ENCODE peak calls at places on chromosomes 4 and X, in five cellular contexts. T, Q, X, R and B are unnamed samples.

GRCh38 chrX:48574270-48575266 is at the start of gene RBM3:
- DNase-seq in T (peak), X (peak), Q (peak), R (peak), B (peak)

GRCh38 chrX:29143756-29144155 is 556.5 kb downstream of the IL1RAPL1 start:
- DNase-seq in Q (no peak), T (no peak), R (no peak), X (no peak), B (no peak)

GRCh38 chr4:175282407-175282806 is 364.2 kb downstream of the ADAM29 start:
- DNase-seq in R (no peak), X (no peak), Q (no peak), T (no peak), B (no peak)

GRCh38 chr4:129429566-129430339 is 333.8 kb downstream of the C4orf33 start:
- DNase-seq in T (no peak), R (no peak), Q (no peak), X (no peak), B (no peak)

GRCh38 chrX:138925330-138925729 is 213.8 kb upstream of the FGF13 start:
- DNase-seq in Q (no peak), R (peak), X (no peak), T (no peak), B (no peak)

GRCh38 chrX:56728321-56728720 is 722 bp upstream of the NBDY start:
- DNase-seq in R (no peak), X (no peak), T (no peak), Q (no peak), B (no peak)

GRCh38 chrX:124001581-124001980 is 40.1 kb downstream of the STAG2 start:
- DNase-seq in X (no peak), Q (no peak), R (no peak), T (no peak), B (no peak)

GRCh38 chr4:1535926-1536578 is 129.8 kb upstream of the NKX1-1 start:
- DNase-seq in X (no peak), T (no peak), Q (no peak), R (no peak), B (no peak)

GRCh38 chr4:67624939-67625338 is 66.4 kb downstream of the STAP1 start:
- DNase-seq in R (no peak), X (no peak), T (no peak), Q (no peak), B (no peak)

GRCh38 chr4:147480891-147481576 is at the start of gene EDNRA:
- DNase-seq in R (no peak), X (no peak), T (no peak), Q (no peak), B (no peak)

GRCh38 chrX:9351112-9351511 is 113.7 kb upstream of the TBL1X start:
- DNase-seq in T (no peak), X (no peak), R (no peak), Q (no peak), B (no peak)

GRCh38 chrX:149570668-149571067 is 16.6 kb downstream of the MAGEA9B start:
- DNase-seq in X (no peak), R (no peak), T (no peak), Q (no peak), B (no peak)

GRCh38 chr4:77113069-77113468 is 37.3 kb upstream of the CCNI start:
- DNase-seq in Q (no peak), R (no peak), X (no peak), T (no peak), B (no peak)

GRCh38 chr4:36243355-36244256 is 708 bp downstream of the ARAP2 start:
- DNase-seq in T (peak), Q (no peak), R (peak), X (peak), B (peak)

GRCh38 chr4:61309616-61310015 is 109.5 kb downstream of the ADGRL3 start:
- DNase-seq in R (no peak), X (no peak), Q (no peak), T (no peak), B (no peak)

GRCh38 chr4:158170691-158171455 is 2.0 kb downstream of the GASK1B start:
- DNase-seq in T (no peak), X (no peak), Q (no peak), R (no peak), B (no peak)

GRCh38 chrX:112687189-112687691 is 7.5 kb upstream of the LHFPL1 start:
- DNase-seq in T (no peak), X (no peak), Q (no peak), R (no peak), B (no peak)

GRCh38 chr4:150242820-150243458 is 164.7 kb downstream of the DCLK2 start:
- DNase-seq in Q (no peak), T (no peak), X (no peak), R (no peak), B (no peak)

GRCh38 chr4:136725286-136726081 is 806.8 kb downstream of the PCDH18 start:
- DNase-seq in Q (no peak), R (no peak), T (no peak), X (no peak), B (no peak)

GRCh38 chr4:116055857-116056827 is 942.7 kb upstream of the NDST4 start:
- DNase-seq in R (no peak), X (no peak), T (no peak), Q (no peak), B (no peak)

GRCh38 chr4:105712766-105713165 is 4.2 kb downstream of the GSTCD start:
- DNase-seq in Q (no peak), T (no peak), R (no peak), X (no peak), B (no peak)

GRCh38 chr4:102665527-102665926 is 95.2 kb downstream of the MANBA start:
- DNase-seq in R (no peak), Q (no peak), T (no peak), X (no peak), B (no peak)

GRCh38 chr4:47968847-47969246 is 47.6 kb downstream of the CNGA1 start:
- DNase-seq in Q (no peak), R (no peak), T (no peak), X (no peak), B (no peak)

GRCh38 chrX:17403231-17403691 is 28.3 kb downstream of the NHS start:
- DNase-seq in T (no peak), X (no peak), R (no peak), Q (no peak), B (no peak)

GRCh38 chr4:55367084-55367722 is 21.2 kb downstream of the SRD5A3 start:
- DNase-seq in X (no peak), T (no peak), R (no peak), Q (no peak), B (no peak)

GRCh38 chr4:180866933-180867643 is 1376.1 kb upstream of the TENM3 start:
- DNase-seq in Q (no peak), R (no peak), T (no peak), X (no peak), B (no peak)

GRCh38 chr4:100168521-100168920 is 21.7 kb downstream of the DDIT4L start:
- DNase-seq in T (no peak), X (no peak), R (no peak), Q (no peak), B (no peak)

GRCh38 chrX:57453901-57454300 is 137.9 kb upstream of the ZXDB start:
- DNase-seq in X (no peak), Q (no peak), T (no peak), R (no peak), B (no peak)

GRCh38 chrX:69021095-69021494 is 144.2 kb downstream of the PJA1 start:
- DNase-seq in T (no peak), Q (no peak), X (no peak), R (no peak), B (no peak)

GRCh38 chr4:85474818-85475630 is at the start of gene ARHGAP24:
- DNase-seq in X (no peak), T (no peak), R (peak), Q (no peak), B (no peak)

GRCh38 chrX:48833531-48834138 is 1.8 kb downstream of the PCSK1N start:
- DNase-seq in T (no peak), R (no peak), Q (no peak), X (no peak), B (no peak)

GRCh38 chrX:40291553-40291952 is 193.8 kb upstream of the BCOR start:
- DNase-seq in R (no peak), T (no peak), X (no peak), Q (no peak), B (no peak)

GRCh38 chr4:39808231-39808749 is 110.4 kb downstream of the UBE2K start:
- DNase-seq in X (no peak), T (no peak), R (no peak), Q (no peak), B (no peak)